ENCODE peak calls at places on chromosomes 6 and 20, in ten cellular contexts. Q, X, H, I, Y, J, R, W, F and A are unnamed samples.

GRCh38 chr6:71879016-71879415 is 7.3 kb upstream of the RIMS1 start:
- DNase-seq in W (no peak), I (no peak), Q (peak), X (peak), H (no peak), R (no peak), Y (peak), J (no peak), F (no peak), A (no peak)

GRCh38 chr20:64261138-64261537 is 5.6 kb downstream of the PCMTD2 start:
- DNase-seq in X (no peak), R (peak), F (no peak), H (peak), Q (peak), J (no peak), W (no peak), I (no peak), Y (peak), A (peak)

GRCh38 chr6:158630944-158631616 is 13.5 kb downstream of the DYNLT1 start:
- DNase-seq in H (no peak), J (no peak), Q (no peak), F (no peak), R (peak), I (peak), W (no peak), X (peak), Y (no peak), A (no peak)

GRCh38 chr20:53557157-53557556 is 36.5 kb downstream of the ZNF217 start:
- DNase-seq in R (no peak), X (no peak), J (no peak), I (peak), F (no peak), H (no peak), Q (no peak), Y (no peak), W (no peak), A (peak)

GRCh38 chr20:63863798-63864544 is 1.1 kb upstream of the TPD52L2 start:
- DNase-seq in Y (peak), Q (peak), I (peak), R (peak), F (peak), X (peak), W (peak), J (peak), H (peak), A (peak)

GRCh38 chr6:14619419-14619781 is 501.8 kb downstream of the CD83 start:
- DNase-seq in W (no peak), X (no peak), I (no peak), F (no peak), Q (no peak), J (no peak), H (no peak), Y (no peak), R (no peak), A (no peak)

GRCh38 chr20:7967199-7967844 is 27.1 kb upstream of the HAO1 start:
- DNase-seq in J (no peak), R (no peak), I (no peak), W (no peak), X (peak), F (no peak), H (no peak), Y (peak), Q (peak), A (no peak)

GRCh38 chr20:48879609-48880008 is 41.9 kb upstream of the ARFGEF2 start:
- DNase-seq in Y (peak), R (no peak), W (no peak), H (no peak), X (no peak), I (no peak), J (no peak), Q (peak), F (no peak), A (no peak)

GRCh38 chr6:113654396-113654795 is 202.7 kb upstream of the MARCKS start:
- DNase-seq in Y (no peak), R (peak), J (no peak), F (no peak), Q (peak), W (peak), I (peak), H (peak), X (peak), A (no peak)

GRCh38 chr20:57187068-57187634 is 79.3 kb downstream of the BMP7 start:
- DNase-seq in J (no peak), Y (no peak), Q (no peak), I (peak), X (no peak), H (no peak), R (no peak), F (no peak), W (no peak), A (no peak)